ENCODE peak calls at places on chromosomes 6 and 20, in five cellular contexts. One of them, this sample, is unnamed.

GRCh38 chr6:3808759-3809514 is 40.2 kb upstream of the FAM50B start:
- DNase-seq in stomach: peak; percentile 55
- DNase-seq in H1: no peak
- DNase-seq in H9: no peak
- DNase-seq in fibroblast of mammary gland: peak; percentile 90
- DNase-seq in this sample: peak; percentile 92

GRCh38 chr6:134247271-134247833 is 70.6 kb downstream of the SGK1 start:
- DNase-seq in H9: no peak
- DNase-seq in fibroblast of mammary gland: no peak
- DNase-seq in stomach: no peak
- DNase-seq in H1: no peak
- DNase-seq in this sample: no peak

GRCh38 chr6:120198033-120198432 is 848.5 kb upstream of the MAN1A1 start:
- DNase-seq in stomach: no peak
- DNase-seq in H1: no peak
- DNase-seq in H9: no peak
- DNase-seq in fibroblast of mammary gland: peak; percentile 78
- DNase-seq in this sample: no peak

GRCh38 chr6:150494236-150494635 is 105.4 kb upstream of the PLEKHG1 start:
- DNase-seq in fibroblast of mammary gland: peak; percentile 30
- DNase-seq in H9: no peak
- DNase-seq in stomach: no peak
- DNase-seq in H1: no peak
- DNase-seq in this sample: no peak

GRCh38 chr6:154438882-154439281 is 71.6 kb downstream of the CNKSR3 start:
- DNase-seq in H9: no peak
- DNase-seq in stomach: no peak
- DNase-seq in H1: no peak
- DNase-seq in fibroblast of mammary gland: no peak
- DNase-seq in this sample: no peak

GRCh38 chr20:36231331-36231730 is 4.9 kb upstream of the AAR2 start:
- DNase-seq in stomach: no peak
- DNase-seq in H1: no peak
- DNase-seq in H9: peak; percentile 63
- DNase-seq in fibroblast of mammary gland: no peak
- DNase-seq in this sample: no peak

GRCh38 chr6:93164781-93165180 is 254.6 kb downstream of the EPHA7 start:
- DNase-seq in fibroblast of mammary gland: no peak
- DNase-seq in stomach: no peak
- DNase-seq in H1: no peak
- DNase-seq in H9: no peak
- DNase-seq in this sample: no peak

GRCh38 chr6:15443119-15443518 is 197.2 kb downstream of the JARID2 start:
- DNase-seq in H1: no peak
- DNase-seq in stomach: no peak
- DNase-seq in fibroblast of mammary gland: peak; percentile 89
- DNase-seq in H9: no peak
- DNase-seq in this sample: no peak

GRCh38 chr20:35776513-35777101 is 4.8 kb downstream of the PHF20 start:
- DNase-seq in stomach: peak; percentile 77
- DNase-seq in H9: no peak
- DNase-seq in fibroblast of mammary gland: peak; percentile 55
- DNase-seq in H1: no peak
- DNase-seq in this sample: no peak

GRCh38 chr20:11350126-11351005 is 567.3 kb upstream of the BTBD3 start:
- DNase-seq in H9: no peak
- DNase-seq in stomach: no peak
- DNase-seq in H1: no peak
- DNase-seq in fibroblast of mammary gland: peak; percentile 76
- DNase-seq in this sample: no peak

GRCh38 chr6:34638834-34639736 is 57.5 kb downstream of the ILRUN start:
- DNase-seq in fibroblast of mammary gland: peak; percentile 47
- DNase-seq in stomach: no peak
- DNase-seq in H1: no peak
- DNase-seq in H9: no peak
- DNase-seq in this sample: no peak

GRCh38 chr20:63145156-63145555 is 70.8 kb downstream of the YTHDF1 start:
- DNase-seq in H9: no peak
- DNase-seq in H1: no peak
- DNase-seq in stomach: no peak
- DNase-seq in fibroblast of mammary gland: peak; percentile 17
- DNase-seq in this sample: no peak

GRCh38 chr20:25277051-25277801 is 29.3 kb downstream of the PYGB start:
- DNase-seq in H1: no peak
- DNase-seq in fibroblast of mammary gland: no peak
- DNase-seq in H9: no peak
- DNase-seq in stomach: peak; percentile 23
- DNase-seq in this sample: no peak

GRCh38 chr6:1607557-1608221 is 2.0 kb upstream of the FOXC1 start:
- DNase-seq in H1: peak; percentile 75
- DNase-seq in H9: peak; percentile 91
- DNase-seq in stomach: no peak
- DNase-seq in fibroblast of mammary gland: no peak
- DNase-seq in this sample: no peak

GRCh38 chr20:24102290-24102689 is 113.7 kb upstream of the GGTLC1 start:
- DNase-seq in H1: peak; percentile 23
- DNase-seq in H9: peak; percentile 73
- DNase-seq in fibroblast of mammary gland: peak; percentile 3
- DNase-seq in stomach: no peak
- DNase-seq in this sample: no peak

GRCh38 chr20:51749674-51750036 is 18.5 kb downstream of the ATP9A start:
- DNase-seq in fibroblast of mammary gland: peak; percentile 79
- DNase-seq in H9: no peak
- DNase-seq in H1: no peak
- DNase-seq in stomach: no peak
- DNase-seq in this sample: no peak

GRCh38 chr20:44247131-44247571 is at the start of gene GDAP1L1:
- DNase-seq in fibroblast of mammary gland: no peak
- DNase-seq in H1: no peak
- DNase-seq in stomach: no peak
- DNase-seq in H9: peak; percentile 78
- DNase-seq in this sample: no peak

GRCh38 chr6:88165877-88166492 is at the start of gene CNR1:
- DNase-seq in stomach: peak; percentile 52
- DNase-seq in fibroblast of mammary gland: peak; percentile 40
- DNase-seq in H1: no peak
- DNase-seq in H9: peak; percentile 63
- DNase-seq in this sample: no peak

GRCh38 chr20:37804584-37805566 is 98.1 kb upstream of the VSTM2L start:
- DNase-seq in stomach: no peak
- DNase-seq in fibroblast of mammary gland: no peak
- DNase-seq in H1: no peak
- DNase-seq in H9: no peak
- DNase-seq in this sample: no peak

GRCh38 chr20:9052136-9052535 is 16.8 kb upstream of the PLCB4 start:
- DNase-seq in H9: no peak
- DNase-seq in H1: no peak
- DNase-seq in stomach: no peak
- DNase-seq in fibroblast of mammary gland: no peak
- DNase-seq in this sample: no peak

GRCh38 chr6:125792680-125793079 is 1.9 kb downstream of the NCOA7 start:
- DNase-seq in stomach: no peak
- DNase-seq in fibroblast of mammary gland: peak; percentile 76
- DNase-seq in H1: no peak
- DNase-seq in H9: no peak
- DNase-seq in this sample: no peak

GRCh38 chr20:22536956-22537756 is 47.2 kb downstream of the FOXA2 start:
- DNase-seq in H9: no peak
- DNase-seq in fibroblast of mammary gland: no peak
- DNase-seq in H1: no peak
- DNase-seq in stomach: no peak
- DNase-seq in this sample: no peak

GRCh38 chr6:99187429-99187828 is 162.0 kb downstream of the FAXC start:
- DNase-seq in H1: no peak
- DNase-seq in H9: no peak
- DNase-seq in stomach: no peak
- DNase-seq in fibroblast of mammary gland: no peak
- DNase-seq in this sample: no peak

GRCh38 chr6:81487489-81487888 is 265.0 kb downstream of the TENT5A start:
- DNase-seq in H1: no peak
- DNase-seq in H9: no peak
- DNase-seq in fibroblast of mammary gland: peak; percentile 40
- DNase-seq in stomach: peak; percentile 46
- DNase-seq in this sample: no peak

GRCh38 chr20:51610111-51610510 is 67.6 kb upstream of the NFATC2 start:
- DNase-seq in stomach: no peak
- DNase-seq in H9: no peak
- DNase-seq in H1: no peak
- DNase-seq in fibroblast of mammary gland: no peak
- DNase-seq in this sample: no peak

DNA sequence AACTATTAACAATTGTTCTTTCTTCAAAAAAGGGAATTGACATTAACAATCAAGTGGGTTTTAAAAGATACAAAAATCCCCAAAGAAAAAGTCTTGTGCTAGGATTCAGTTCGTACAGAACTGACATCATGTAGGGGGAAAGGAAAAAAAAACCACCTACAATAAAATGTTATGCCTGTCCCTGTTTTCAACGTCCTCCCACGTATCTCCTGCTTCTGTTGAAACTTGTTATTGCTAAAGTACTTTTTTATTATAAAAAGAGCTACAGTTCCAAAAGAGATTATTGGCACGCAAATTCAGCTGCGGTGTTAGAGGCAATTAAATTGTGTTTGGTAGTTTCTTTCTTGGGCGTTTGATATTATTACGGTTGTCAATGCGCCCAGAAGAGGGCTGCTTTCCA is 102.7 kb upstream of the PHACTR1 start:
- DNase-seq in H1: no peak
- DNase-seq in fibroblast of mammary gland: no peak
- DNase-seq in H9: no peak
- DNase-seq in stomach: no peak
- DNase-seq in this sample: no peak
- TF ChIP-seq CTCF in H1: no peak
- TF ChIP-seq CTCF in fibroblast of mammary gland: no peak
- TF ChIP-seq CTCF in H9: no peak
- TF ChIP-seq CTCF in stomach: no peak
- TF ChIP-seq CTCF in this sample: no peak

GRCh38 chr20:276620-277495 is 13.7 kb downstream of the C20orf96 start:
- DNase-seq in fibroblast of mammary gland: no peak
- DNase-seq in H1: no peak
- DNase-seq in stomach: no peak
- DNase-seq in H9: peak; percentile 13
- DNase-seq in this sample: no peak

GRCh38 chr20:278181-278580 is 12.4 kb downstream of the C20orf96 start:
- DNase-seq in stomach: no peak
- DNase-seq in fibroblast of mammary gland: no peak
- DNase-seq in H1: no peak
- DNase-seq in H9: no peak
- DNase-seq in this sample: peak; percentile 36

GRCh38 chr20:275791-276190 is 14.8 kb downstream of the C20orf96 start:
- DNase-seq in H1: no peak
- DNase-seq in fibroblast of mammary gland: no peak
- DNase-seq in H9: no peak
- DNase-seq in stomach: no peak
- DNase-seq in this sample: peak; percentile 49

GRCh38 chr20:277496-277781 is 13.1 kb downstream of the C20orf96 start:
- DNase-seq in H1: no peak
- DNase-seq in stomach: no peak
- DNase-seq in fibroblast of mammary gland: no peak
- DNase-seq in H9: no peak
- DNase-seq in this sample: no peak

DNA sequence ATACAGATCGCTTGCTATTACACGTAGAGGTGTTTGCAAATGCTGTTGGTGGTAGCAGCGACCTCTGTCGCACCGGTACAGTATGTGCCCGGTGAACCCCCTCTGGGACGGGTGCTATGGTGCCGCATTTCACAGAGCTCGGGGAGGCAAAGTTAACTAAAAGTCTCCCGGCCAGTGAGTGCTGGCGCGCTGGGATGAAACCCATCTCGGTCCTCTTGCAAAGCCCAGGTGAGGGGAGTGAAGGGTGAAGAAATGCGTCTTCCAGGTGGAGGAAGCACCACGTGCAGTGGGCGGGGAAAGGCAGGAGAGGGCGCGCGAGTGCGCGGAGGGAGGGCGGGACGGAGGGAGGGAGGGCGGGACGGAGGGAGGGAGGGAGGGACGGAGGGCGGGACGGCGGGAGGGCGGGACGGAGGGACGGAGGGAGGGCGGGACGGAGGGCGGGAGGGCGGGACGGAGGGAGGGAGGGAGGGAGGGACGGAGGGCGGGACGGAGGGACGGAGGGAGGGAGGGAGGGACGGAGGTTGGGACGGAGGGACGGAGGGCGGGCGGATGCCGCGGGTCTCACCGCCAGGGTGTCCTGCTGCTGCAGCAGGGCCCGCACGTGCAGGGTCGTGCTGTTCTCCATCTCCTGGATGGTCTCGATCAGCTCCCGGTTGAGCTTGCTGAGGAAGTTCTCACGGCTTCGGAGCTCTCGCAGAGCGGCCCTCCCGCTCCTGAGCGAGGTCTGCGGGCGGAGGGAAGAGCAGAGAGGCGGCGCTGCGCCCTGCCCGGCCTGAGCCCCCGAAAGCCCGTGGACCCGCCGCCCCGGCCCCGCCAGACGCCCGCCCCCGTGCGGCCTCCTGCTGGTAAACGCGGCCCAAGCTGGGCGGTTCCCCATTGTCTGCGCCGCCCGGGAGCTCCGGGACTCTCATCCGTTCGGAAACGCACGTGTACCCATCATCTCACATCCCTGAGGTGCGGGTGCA is 11.7 kb downstream of the C20orf96 start:
- DNase-seq in stomach: no peak
- DNase-seq in H1: no peak
- DNase-seq in H9: peak; percentile 81
- DNase-seq in fibroblast of mammary gland: no peak
- DNase-seq in this sample: peak; percentile 81
- TF ChIP-seq CTCF in stomach: no peak
- TF ChIP-seq CTCF in H1: peak; percentile 63
- TF ChIP-seq CTCF in H9: peak; percentile 49
- TF ChIP-seq CTCF in fibroblast of mammary gland: no peak
- TF ChIP-seq CTCF in this sample: no peak

GRCh38 chr6:79946242-79946641 is 1.1 kb downstream of the ELOVL4 start:
- DNase-seq in H9: peak; percentile 47
- DNase-seq in fibroblast of mammary gland: peak; percentile 36
- DNase-seq in stomach: no peak
- DNase-seq in H1: no peak
- DNase-seq in this sample: no peak
- TF ChIP-seq CTCF in H9: peak; percentile 70
- TF ChIP-seq CTCF in fibroblast of mammary gland: peak; percentile 52
- TF ChIP-seq CTCF in stomach: no peak
- TF ChIP-seq CTCF in H1: peak; percentile 69
- TF ChIP-seq CTCF in this sample: peak; percentile 63

GRCh38 chr6:5261545-5262109 is 314 bp downstream of the FARS2 start:
- DNase-seq in fibroblast of mammary gland: no peak
- DNase-seq in stomach: no peak
- DNase-seq in H1: no peak
- DNase-seq in H9: no peak
- DNase-seq in this sample: no peak

GRCh38 chr6:5260111-5260620 is 584 bp downstream of the LYRM4 start:
- DNase-seq in H9: peak; percentile 79
- DNase-seq in stomach: peak; percentile 61
- DNase-seq in H1: no peak
- DNase-seq in fibroblast of mammary gland: peak; percentile 51
- DNase-seq in this sample: no peak

GRCh38 chr6:5259428-5259827 is 1.3 kb downstream of the LYRM4 start:
- DNase-seq in H1: no peak
- DNase-seq in stomach: no peak
- DNase-seq in H9: no peak
- DNase-seq in fibroblast of mammary gland: no peak
- DNase-seq in this sample: no peak

GRCh38 chr6:5257400-5257799 is 3.4 kb downstream of the LYRM4 start:
- DNase-seq in H9: no peak
- DNase-seq in H1: no peak
- DNase-seq in fibroblast of mammary gland: no peak
- DNase-seq in stomach: no peak
- DNase-seq in this sample: no peak

GRCh38 chr6:5260661-5261544 is at the start of the genes FARS2 and LYRM4:
- DNase-seq in H1: peak; percentile 73
- DNase-seq in fibroblast of mammary gland: peak; percentile 74
- DNase-seq in H9: peak; percentile 93
- DNase-seq in stomach: peak; percentile 89
- DNase-seq in this sample: peak; percentile 96
- TF ChIP-seq CTCF in H1: no peak
- TF ChIP-seq CTCF in fibroblast of mammary gland: peak; percentile 8
- TF ChIP-seq CTCF in H9: peak; percentile 46
- TF ChIP-seq CTCF in stomach: peak; percentile 5
- TF ChIP-seq CTCF in this sample: peak; percentile 50

This sample was measured in osteocyte.